ENCODE peak calls at places on chromosomes 6 and 20, in seven cellular contexts. One of them, this sample, is unnamed.

GRCh38 chr6:161374971-161375873 is 101.4 kb upstream of the AGPAT4 start:
- DNase-seq in pancreas: peak
- DNase-seq in psoas muscle: peak
- DNase-seq in CD8-positive, alpha-beta T cell: no peak
- DNase-seq in HCT116: no peak
- DNase-seq in tibial nerve: peak
- DNase-seq in PC-9: no peak
- DNase-seq in this sample: peak

GRCh38 chr6:114084327-114084890 is 113.5 kb upstream of the HDAC2 start:
- DNase-seq in HCT116: no peak
- DNase-seq in tibial nerve: no peak
- DNase-seq in psoas muscle: peak
- DNase-seq in pancreas: no peak
- DNase-seq in CD8-positive, alpha-beta T cell: no peak
- DNase-seq in PC-9: no peak
- DNase-seq in this sample: no peak

GRCh38 chr6:125843593-125843992 is 52.8 kb downstream of the NCOA7 start:
- DNase-seq in pancreas: no peak
- DNase-seq in HCT116: no peak
- DNase-seq in tibial nerve: no peak
- DNase-seq in psoas muscle: no peak
- DNase-seq in CD8-positive, alpha-beta T cell: no peak
- DNase-seq in PC-9: no peak
- DNase-seq in this sample: no peak

GRCh38 chr6:115643762-115644161 is 416.9 kb downstream of the FRK start:
- DNase-seq in PC-9: peak
- DNase-seq in pancreas: no peak
- DNase-seq in psoas muscle: no peak
- DNase-seq in HCT116: peak
- DNase-seq in CD8-positive, alpha-beta T cell: no peak
- DNase-seq in tibial nerve: no peak
- DNase-seq in this sample: no peak

GRCh38 chr20:49526568-49526967 is 41.4 kb downstream of the PTGIS start:
- DNase-seq in pancreas: no peak
- DNase-seq in psoas muscle: no peak
- DNase-seq in CD8-positive, alpha-beta T cell: no peak
- DNase-seq in PC-9: no peak
- DNase-seq in HCT116: no peak
- DNase-seq in tibial nerve: no peak
- DNase-seq in this sample: no peak

GRCh38 chr6:89605861-89606260 is 32.7 kb downstream of the LYRM2 start:
- DNase-seq in PC-9: no peak
- DNase-seq in pancreas: no peak
- DNase-seq in psoas muscle: no peak
- DNase-seq in tibial nerve: no peak
- DNase-seq in HCT116: no peak
- DNase-seq in CD8-positive, alpha-beta T cell: no peak
- DNase-seq in this sample: peak

GRCh38 chr20:51412991-51413471 is 129.5 kb downstream of the NFATC2 start:
- DNase-seq in HCT116: no peak
- DNase-seq in PC-9: no peak
- DNase-seq in psoas muscle: peak
- DNase-seq in CD8-positive, alpha-beta T cell: no peak
- DNase-seq in pancreas: no peak
- DNase-seq in tibial nerve: no peak
- DNase-seq in this sample: no peak

GRCh38 chr20:36472656-36473071 is 68.7 kb upstream of the MYL9 start:
- DNase-seq in pancreas: peak
- DNase-seq in psoas muscle: peak
- DNase-seq in CD8-positive, alpha-beta T cell: no peak
- DNase-seq in PC-9: peak
- DNase-seq in tibial nerve: no peak
- DNase-seq in HCT116: peak
- DNase-seq in this sample: no peak

GRCh38 chr6:75084872-75085381 is 120.9 kb downstream of the COL12A1 start:
- DNase-seq in HCT116: no peak
- DNase-seq in CD8-positive, alpha-beta T cell: no peak
- DNase-seq in pancreas: peak
- DNase-seq in tibial nerve: no peak
- DNase-seq in psoas muscle: no peak
- DNase-seq in PC-9: peak
- DNase-seq in this sample: no peak

GRCh38 chr20:4519530-4519929 is 202.2 kb upstream of the PRND start:
- DNase-seq in psoas muscle: no peak
- DNase-seq in tibial nerve: no peak
- DNase-seq in HCT116: no peak
- DNase-seq in PC-9: peak
- DNase-seq in pancreas: no peak
- DNase-seq in CD8-positive, alpha-beta T cell: no peak
- DNase-seq in this sample: peak

GRCh38 chr6:106538145-106538544 is 91.2 kb downstream of the RTN4IP1 start:
- DNase-seq in CD8-positive, alpha-beta T cell: no peak
- DNase-seq in HCT116: no peak
- DNase-seq in pancreas: no peak
- DNase-seq in tibial nerve: no peak
- DNase-seq in psoas muscle: no peak
- DNase-seq in PC-9: no peak
- DNase-seq in this sample: no peak

GRCh38 chr20:49570828-49571552 is 3.1 kb upstream of the PTGIS start:
- DNase-seq in PC-9: no peak
- DNase-seq in pancreas: no peak
- DNase-seq in CD8-positive, alpha-beta T cell: no peak
- DNase-seq in HCT116: no peak
- DNase-seq in tibial nerve: no peak
- DNase-seq in psoas muscle: no peak
- DNase-seq in this sample: no peak

GRCh38 chr20:50588034-50588736 is 78.0 kb downstream of the PTPN1 start:
- DNase-seq in PC-9: peak
- DNase-seq in pancreas: peak
- DNase-seq in HCT116: peak
- DNase-seq in tibial nerve: peak
- DNase-seq in CD8-positive, alpha-beta T cell: peak
- DNase-seq in psoas muscle: peak
- DNase-seq in this sample: no peak

GRCh38 chr6:165886169-165886568 is 223.1 kb upstream of the PDE10A start:
- DNase-seq in tibial nerve: no peak
- DNase-seq in HCT116: no peak
- DNase-seq in PC-9: no peak
- DNase-seq in pancreas: no peak
- DNase-seq in psoas muscle: no peak
- DNase-seq in CD8-positive, alpha-beta T cell: no peak
- DNase-seq in this sample: no peak

GRCh38 chr6:68958327-68958726 is 323.2 kb downstream of the ADGRB3 start:
- DNase-seq in pancreas: no peak
- DNase-seq in CD8-positive, alpha-beta T cell: no peak
- DNase-seq in PC-9: no peak
- DNase-seq in psoas muscle: no peak
- DNase-seq in HCT116: no peak
- DNase-seq in tibial nerve: no peak
- DNase-seq in this sample: no peak

GRCh38 chr6:19964115-19964514 is 126.9 kb downstream of the ID4 start:
- DNase-seq in CD8-positive, alpha-beta T cell: no peak
- DNase-seq in psoas muscle: no peak
- DNase-seq in tibial nerve: no peak
- DNase-seq in PC-9: no peak
- DNase-seq in pancreas: no peak
- DNase-seq in HCT116: no peak
- DNase-seq in this sample: no peak

GRCh38 chr6:70135783-70136182 is 167.1 kb downstream of the COL9A1 start:
- DNase-seq in HCT116: no peak
- DNase-seq in CD8-positive, alpha-beta T cell: no peak
- DNase-seq in psoas muscle: no peak
- DNase-seq in PC-9: no peak
- DNase-seq in tibial nerve: no peak
- DNase-seq in pancreas: no peak
- DNase-seq in this sample: no peak

GRCh38 chr6:112600168-112600567 is 253.0 kb downstream of the RFPL4B start:
- DNase-seq in PC-9: no peak
- DNase-seq in psoas muscle: no peak
- DNase-seq in HCT116: no peak
- DNase-seq in pancreas: no peak
- DNase-seq in tibial nerve: no peak
- DNase-seq in CD8-positive, alpha-beta T cell: no peak
- DNase-seq in this sample: no peak
- TF ChIP-seq CTCF in PC-9: no peak
- TF ChIP-seq CTCF in psoas muscle: no peak
- TF ChIP-seq CTCF in HCT116: no peak
- TF ChIP-seq CTCF in pancreas: no peak
- TF ChIP-seq CTCF in tibial nerve: no peak
- TF ChIP-seq CTCF in CD8-positive, alpha-beta T cell: no peak
- TF ChIP-seq CTCF in this sample: peak

GRCh38 chr6:28683945-28684538 is 158.4 kb downstream of the GPX5 start:
- DNase-seq in psoas muscle: no peak
- DNase-seq in CD8-positive, alpha-beta T cell: no peak
- DNase-seq in HCT116: peak
- DNase-seq in pancreas: no peak
- DNase-seq in tibial nerve: no peak
- DNase-seq in PC-9: peak
- DNase-seq in this sample: no peak
- TF ChIP-seq CTCF in psoas muscle: peak
- TF ChIP-seq CTCF in CD8-positive, alpha-beta T cell: peak
- TF ChIP-seq CTCF in HCT116: peak
- TF ChIP-seq CTCF in pancreas: peak
- TF ChIP-seq CTCF in tibial nerve: peak
- TF ChIP-seq CTCF in PC-9: peak
- TF ChIP-seq CTCF in this sample: peak

GRCh38 chr6:150369408-150369807 is 596 bp downstream of the IYD start:
- DNase-seq in PC-9: no peak
- DNase-seq in tibial nerve: no peak
- DNase-seq in CD8-positive, alpha-beta T cell: no peak
- DNase-seq in pancreas: no peak
- DNase-seq in psoas muscle: no peak
- DNase-seq in HCT116: no peak
- DNase-seq in this sample: no peak
- TF ChIP-seq CTCF in PC-9: no peak
- TF ChIP-seq CTCF in tibial nerve: no peak
- TF ChIP-seq CTCF in CD8-positive, alpha-beta T cell: no peak
- TF ChIP-seq CTCF in pancreas: no peak
- TF ChIP-seq CTCF in psoas muscle: no peak
- TF ChIP-seq CTCF in HCT116: no peak
- TF ChIP-seq CTCF in this sample: no peak

GRCh38 chr20:32823078-32823477 is 3.3 kb downstream of the MAPRE1 start:
- DNase-seq in tibial nerve: no peak
- DNase-seq in HCT116: no peak
- DNase-seq in PC-9: no peak
- DNase-seq in pancreas: no peak
- DNase-seq in CD8-positive, alpha-beta T cell: peak
- DNase-seq in psoas muscle: no peak
- DNase-seq in this sample: no peak
- TF ChIP-seq CTCF in tibial nerve: no peak
- TF ChIP-seq CTCF in HCT116: no peak
- TF ChIP-seq CTCF in PC-9: no peak
- TF ChIP-seq CTCF in pancreas: no peak
- TF ChIP-seq CTCF in CD8-positive, alpha-beta T cell: no peak
- TF ChIP-seq CTCF in psoas muscle: peak
- TF ChIP-seq CTCF in this sample: no peak

DNA sequence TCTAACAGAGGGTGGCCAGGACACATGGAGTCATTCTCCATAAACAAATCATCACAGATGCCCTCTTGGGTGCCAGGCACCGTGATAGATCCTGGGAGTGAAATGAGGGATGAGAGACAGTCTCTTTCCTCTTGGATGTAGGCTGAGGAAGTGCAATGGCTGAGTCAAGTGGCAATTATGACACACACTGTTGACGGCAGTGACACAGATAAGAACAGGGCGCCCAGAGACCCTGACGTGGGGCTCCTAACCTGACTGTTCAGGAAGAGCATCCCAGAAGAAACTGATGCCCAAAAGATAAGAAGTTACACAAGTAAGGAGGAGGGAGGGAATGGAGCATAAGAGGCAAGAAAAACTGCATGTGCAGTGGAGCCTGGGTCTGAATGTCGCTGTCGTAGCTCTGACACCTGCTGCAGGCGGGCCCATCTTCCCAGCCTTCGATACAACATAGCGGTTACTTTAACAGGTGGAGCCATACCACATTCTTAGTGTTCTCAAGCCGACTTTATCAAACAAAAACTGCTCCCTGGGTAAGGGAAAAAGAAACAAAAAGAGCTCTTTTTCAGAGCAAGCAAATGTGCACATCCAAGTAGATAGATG is 464.1 kb upstream of the JARID2 start:
- DNase-seq in tibial nerve: no peak
- DNase-seq in CD8-positive, alpha-beta T cell: no peak
- DNase-seq in PC-9: no peak
- DNase-seq in psoas muscle: no peak
- DNase-seq in pancreas: no peak
- DNase-seq in HCT116: no peak
- DNase-seq in this sample: no peak
- TF ChIP-seq CTCF in tibial nerve: no peak
- TF ChIP-seq CTCF in CD8-positive, alpha-beta T cell: no peak
- TF ChIP-seq CTCF in PC-9: no peak
- TF ChIP-seq CTCF in psoas muscle: no peak
- TF ChIP-seq CTCF in pancreas: no peak
- TF ChIP-seq CTCF in HCT116: no peak
- TF ChIP-seq CTCF in this sample: no peak

GRCh38 chr6:142796571-142796970 is 148.4 kb downstream of the HIVEP2 start:
- DNase-seq in psoas muscle: no peak
- DNase-seq in tibial nerve: no peak
- DNase-seq in pancreas: no peak
- DNase-seq in PC-9: no peak
- DNase-seq in CD8-positive, alpha-beta T cell: no peak
- DNase-seq in HCT116: no peak
- DNase-seq in this sample: no peak

GRCh38 chr6:142796024-142796423 is 149.0 kb downstream of the HIVEP2 start:
- DNase-seq in HCT116: no peak
- DNase-seq in CD8-positive, alpha-beta T cell: no peak
- DNase-seq in psoas muscle: no peak
- DNase-seq in pancreas: no peak
- DNase-seq in tibial nerve: no peak
- DNase-seq in PC-9: no peak
- DNase-seq in this sample: no peak

GRCh38 chr6:142790257-142790656 is 154.7 kb downstream of the HIVEP2 start:
- DNase-seq in tibial nerve: no peak
- DNase-seq in HCT116: no peak
- DNase-seq in PC-9: no peak
- DNase-seq in CD8-positive, alpha-beta T cell: no peak
- DNase-seq in pancreas: no peak
- DNase-seq in psoas muscle: no peak
- DNase-seq in this sample: peak

GRCh38 chr6:142797159-142797558 is 147.8 kb downstream of the HIVEP2 start:
- DNase-seq in HCT116: no peak
- DNase-seq in tibial nerve: no peak
- DNase-seq in CD8-positive, alpha-beta T cell: no peak
- DNase-seq in pancreas: no peak
- DNase-seq in psoas muscle: no peak
- DNase-seq in PC-9: no peak
- DNase-seq in this sample: no peak

DNA sequence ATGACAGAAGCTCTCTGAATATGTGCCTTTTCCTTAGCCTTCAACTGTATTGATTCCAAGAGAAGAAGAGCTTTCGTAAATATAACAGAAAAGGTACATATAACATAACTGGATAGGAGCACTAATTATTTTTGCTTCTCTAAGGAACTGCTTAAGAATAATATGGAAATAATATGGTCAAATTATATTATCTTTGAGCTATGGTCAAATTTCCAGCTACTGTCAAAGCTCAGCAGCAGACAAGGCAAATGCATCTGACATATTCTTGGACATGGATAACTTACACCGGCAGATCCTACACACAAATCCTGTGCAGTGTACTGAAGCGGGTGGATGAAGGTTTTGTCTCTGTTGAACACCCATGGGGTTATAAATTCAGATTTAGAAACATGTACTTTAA is 150.6 kb downstream of the HIVEP2 start:
- DNase-seq in HCT116: no peak
- DNase-seq in psoas muscle: no peak
- DNase-seq in tibial nerve: no peak
- DNase-seq in PC-9: no peak
- DNase-seq in CD8-positive, alpha-beta T cell: no peak
- DNase-seq in pancreas: no peak
- DNase-seq in this sample: no peak
- TF ChIP-seq CTCF in HCT116: no peak
- TF ChIP-seq CTCF in psoas muscle: no peak
- TF ChIP-seq CTCF in tibial nerve: no peak
- TF ChIP-seq CTCF in PC-9: no peak
- TF ChIP-seq CTCF in CD8-positive, alpha-beta T cell: no peak
- TF ChIP-seq CTCF in pancreas: no peak
- TF ChIP-seq CTCF in this sample: no peak

This sample was measured in LNCaP clone FGC.